ENCODE peak calls at places on chromosomes 1 and 21, in five cellular contexts. One of them, this sample, is unnamed.

GRCh38 chr1:27297903-27298302 is 24.1 kb upstream of the TMEM222 start:
- DNase-seq in CD4-positive, alpha-beta T cell: no peak
- DNase-seq in esophagus squamous epithelium: no peak
- DNase-seq in RWPE1: no peak
- DNase-seq in iPS DF 19.7: no peak
- DNase-seq in this sample: no peak

GRCh38 chr1:220775238-220775853 is 11.4 kb upstream of the MTARC1 start:
- DNase-seq in CD4-positive, alpha-beta T cell: no peak
- DNase-seq in esophagus squamous epithelium: no peak
- DNase-seq in RWPE1: peak
- DNase-seq in iPS DF 19.7: no peak
- DNase-seq in this sample: no peak

GRCh38 chr1:221694109-221694508 is 47.8 kb downstream of the DUSP10 start:
- DNase-seq in CD4-positive, alpha-beta T cell: no peak
- DNase-seq in esophagus squamous epithelium: no peak
- DNase-seq in RWPE1: no peak
- DNase-seq in iPS DF 19.7: no peak
- DNase-seq in this sample: no peak

GRCh38 chr21:36883532-36884486 is 82.7 kb downstream of the HLCS start:
- DNase-seq in CD4-positive, alpha-beta T cell: no peak
- DNase-seq in esophagus squamous epithelium: no peak
- DNase-seq in RWPE1: no peak
- DNase-seq in iPS DF 19.7: no peak
- DNase-seq in this sample: no peak

GRCh38 chr1:2391034-2391384 is 345 bp downstream of the MORN1 start:
- DNase-seq in CD4-positive, alpha-beta T cell: no peak
- DNase-seq in esophagus squamous epithelium: no peak
- DNase-seq in RWPE1: peak
- DNase-seq in iPS DF 19.7: no peak
- DNase-seq in this sample: no peak

GRCh38 chr1:176379626-176380339 is 83.2 kb upstream of the PAPPA2 start:
- DNase-seq in CD4-positive, alpha-beta T cell: no peak
- DNase-seq in esophagus squamous epithelium: no peak
- DNase-seq in RWPE1: no peak
- DNase-seq in iPS DF 19.7: no peak
- DNase-seq in this sample: no peak

GRCh38 chr1:64459743-64460142 is 10.2 kb upstream of the CACHD1 start:
- DNase-seq in CD4-positive, alpha-beta T cell: no peak
- DNase-seq in esophagus squamous epithelium: no peak
- DNase-seq in RWPE1: no peak
- DNase-seq in iPS DF 19.7: no peak
- DNase-seq in this sample: no peak

GRCh38 chr1:114458208-114458777 is 52.7 kb downstream of the TRIM33 start:
- DNase-seq in CD4-positive, alpha-beta T cell: no peak
- DNase-seq in esophagus squamous epithelium: no peak
- DNase-seq in RWPE1: peak
- DNase-seq in iPS DF 19.7: no peak
- DNase-seq in this sample: no peak

GRCh38 chr1:54287176-54287650 is 87.2 kb downstream of the MRPL37 start:
- DNase-seq in CD4-positive, alpha-beta T cell: peak
- DNase-seq in esophagus squamous epithelium: peak
- DNase-seq in RWPE1: peak
- DNase-seq in iPS DF 19.7: no peak
- DNase-seq in this sample: no peak

GRCh38 chr1:246428542-246429308 is 78.4 kb downstream of the SMYD3 start:
- DNase-seq in CD4-positive, alpha-beta T cell: no peak
- DNase-seq in esophagus squamous epithelium: no peak
- DNase-seq in RWPE1: no peak
- DNase-seq in iPS DF 19.7: no peak
- DNase-seq in this sample: no peak

GRCh38 chr21:44918581-44919033 is 2.1 kb downstream of the ITGB2 start:
- DNase-seq in CD4-positive, alpha-beta T cell: no peak
- DNase-seq in esophagus squamous epithelium: no peak
- DNase-seq in RWPE1: no peak
- DNase-seq in iPS DF 19.7: no peak
- DNase-seq in this sample: no peak

GRCh38 chr1:94418664-94419655 is 771 bp downstream of the ABCD3 start:
- DNase-seq in CD4-positive, alpha-beta T cell: no peak
- DNase-seq in esophagus squamous epithelium: no peak
- DNase-seq in RWPE1: peak
- DNase-seq in iPS DF 19.7: no peak
- DNase-seq in this sample: peak

GRCh38 chr1:6162773-6163172 is 17.3 kb downstream of the CHD5 start:
- DNase-seq in CD4-positive, alpha-beta T cell: no peak
- DNase-seq in esophagus squamous epithelium: no peak
- DNase-seq in RWPE1: no peak
- DNase-seq in iPS DF 19.7: no peak
- DNase-seq in this sample: no peak

GRCh38 chr1:51255331-51255730 is 19.3 kb downstream of the RNF11 start:
- DNase-seq in CD4-positive, alpha-beta T cell: no peak
- DNase-seq in esophagus squamous epithelium: no peak
- DNase-seq in RWPE1: no peak
- DNase-seq in iPS DF 19.7: no peak
- DNase-seq in this sample: no peak

GRCh38 chr1:6180215-6180577 is at the start of gene CHD5:
- DNase-seq in CD4-positive, alpha-beta T cell: no peak
- DNase-seq in esophagus squamous epithelium: no peak
- DNase-seq in RWPE1: no peak
- DNase-seq in iPS DF 19.7: no peak
- DNase-seq in this sample: no peak

GRCh38 chr21:45655071-45655470 is 11.5 kb downstream of the PCBP3 start:
- DNase-seq in CD4-positive, alpha-beta T cell: no peak
- DNase-seq in esophagus squamous epithelium: no peak
- DNase-seq in RWPE1: no peak
- DNase-seq in iPS DF 19.7: no peak
- DNase-seq in this sample: no peak

GRCh38 chr1:65425697-65426096 is 5.2 kb downstream of the LEPR start:
- DNase-seq in CD4-positive, alpha-beta T cell: no peak
- DNase-seq in esophagus squamous epithelium: no peak
- DNase-seq in RWPE1: peak
- DNase-seq in iPS DF 19.7: no peak
- DNase-seq in this sample: no peak

GRCh38 chr1:173002891-173003582 is 47.7 kb downstream of the TNFSF18 start:
- DNase-seq in CD4-positive, alpha-beta T cell: no peak
- DNase-seq in esophagus squamous epithelium: no peak
- DNase-seq in RWPE1: peak
- DNase-seq in iPS DF 19.7: no peak
- DNase-seq in this sample: no peak

GRCh38 chr21:39518055-39518844 is 66.5 kb downstream of the SH3BGR start:
- DNase-seq in CD4-positive, alpha-beta T cell: peak
- DNase-seq in esophagus squamous epithelium: no peak
- DNase-seq in RWPE1: peak
- DNase-seq in iPS DF 19.7: peak
- DNase-seq in this sample: no peak

GRCh38 chr1:81313289-81313688 is 487.4 kb upstream of the ADGRL2 start:
- DNase-seq in CD4-positive, alpha-beta T cell: no peak
- DNase-seq in esophagus squamous epithelium: no peak
- DNase-seq in RWPE1: no peak
- DNase-seq in iPS DF 19.7: no peak
- DNase-seq in this sample: no peak

GRCh38 chr1:47674189-47674588 is 236.3 kb downstream of the FOXD2 start:
- DNase-seq in CD4-positive, alpha-beta T cell: no peak
- DNase-seq in esophagus squamous epithelium: no peak
- DNase-seq in RWPE1: no peak
- DNase-seq in iPS DF 19.7: no peak
- DNase-seq in this sample: no peak

GRCh38 chr1:245621589-245621988 is 466.8 kb downstream of the KIF26B start:
- DNase-seq in CD4-positive, alpha-beta T cell: no peak
- DNase-seq in esophagus squamous epithelium: no peak
- DNase-seq in RWPE1: peak
- DNase-seq in iPS DF 19.7: no peak
- DNase-seq in this sample: no peak

GRCh38 chr1:150406483-150406882 is 42.5 kb downstream of the RPRD2 start:
- DNase-seq in CD4-positive, alpha-beta T cell: no peak
- DNase-seq in esophagus squamous epithelium: no peak
- DNase-seq in RWPE1: no peak
- DNase-seq in iPS DF 19.7: no peak
- DNase-seq in this sample: no peak

GRCh38 chr21:42532466-42533181 is 19.0 kb downstream of the SLC37A1 start:
- DNase-seq in CD4-positive, alpha-beta T cell: no peak
- DNase-seq in esophagus squamous epithelium: no peak
- DNase-seq in RWPE1: no peak
- DNase-seq in iPS DF 19.7: no peak
- DNase-seq in this sample: peak

GRCh38 chr1:12542596-12543592 is 75.1 kb downstream of the DHRS3 start:
- DNase-seq in CD4-positive, alpha-beta T cell: no peak
- DNase-seq in esophagus squamous epithelium: no peak
- DNase-seq in RWPE1: no peak
- DNase-seq in iPS DF 19.7: no peak
- DNase-seq in this sample: no peak

GRCh38 chr1:112576240-112576639 is 42.7 kb downstream of the ST7L start:
- DNase-seq in CD4-positive, alpha-beta T cell: no peak
- DNase-seq in esophagus squamous epithelium: no peak
- DNase-seq in RWPE1: no peak
- DNase-seq in iPS DF 19.7: no peak
- DNase-seq in this sample: no peak

GRCh38 chr1:30976143-30976542 is 67.6 kb upstream of the SDC3 start:
- DNase-seq in CD4-positive, alpha-beta T cell: no peak
- DNase-seq in esophagus squamous epithelium: no peak
- DNase-seq in RWPE1: no peak
- DNase-seq in iPS DF 19.7: no peak
- DNase-seq in this sample: no peak

GRCh38 chr21:38048241-38048640 is 132.0 kb upstream of the KCNJ6 start:
- DNase-seq in CD4-positive, alpha-beta T cell: no peak
- DNase-seq in esophagus squamous epithelium: no peak
- DNase-seq in RWPE1: no peak
- DNase-seq in iPS DF 19.7: no peak
- DNase-seq in this sample: no peak

GRCh38 chr1:234604726-234605492 is 5.1 kb downstream of the IRF2BP2 start:
- DNase-seq in CD4-positive, alpha-beta T cell: no peak
- DNase-seq in esophagus squamous epithelium: no peak
- DNase-seq in RWPE1: no peak
- DNase-seq in iPS DF 19.7: no peak
- DNase-seq in this sample: no peak

GRCh38 chr1:112529301-112529700 is 20.5 kb downstream of the WNT2B start:
- DNase-seq in CD4-positive, alpha-beta T cell: no peak
- DNase-seq in esophagus squamous epithelium: no peak
- DNase-seq in RWPE1: no peak
- DNase-seq in iPS DF 19.7: no peak
- DNase-seq in this sample: no peak

GRCh38 chr1:210448293-210448892 is 119.7 kb downstream of the HHAT start:
- DNase-seq in CD4-positive, alpha-beta T cell: no peak
- DNase-seq in esophagus squamous epithelium: no peak
- DNase-seq in RWPE1: peak
- DNase-seq in iPS DF 19.7: no peak
- DNase-seq in this sample: no peak

GRCh38 chr1:221515496-221515895 is 226.4 kb downstream of the DUSP10 start:
- DNase-seq in CD4-positive, alpha-beta T cell: no peak
- DNase-seq in esophagus squamous epithelium: no peak
- DNase-seq in RWPE1: no peak
- DNase-seq in iPS DF 19.7: no peak
- DNase-seq in this sample: no peak

GRCh38 chr1:226643167-226643566 is 94.6 kb downstream of the STUM start:
- DNase-seq in CD4-positive, alpha-beta T cell: peak
- DNase-seq in esophagus squamous epithelium: no peak
- DNase-seq in RWPE1: peak
- DNase-seq in iPS DF 19.7: no peak
- DNase-seq in this sample: no peak